ENCODE peak calls at places on chromosomes 2 and 18, in six cellular contexts. C, L, X, W, E and J are unnamed samples.

GRCh38 chr2:222424281-222424728 is at the start of gene SGPP2:
- DNase-seq in C (no peak), L (no peak), X (no peak), W (peak; percentile 21), E (no peak), J (no peak)

GRCh38 chr2:107025869-107026380 is 140.0 kb upstream of the ST6GAL2 start:
- DNase-seq in C (peak; percentile 72), L (peak; percentile 53), X (peak; percentile 92), W (no peak), E (no peak), J (no peak)

GRCh38 chr2:75608684-75609333 is 37.8 kb upstream of the MRPL19 start:
- DNase-seq in C (peak; percentile 77), L (peak; percentile 43), X (peak; percentile 63), W (peak; percentile 56), E (peak; percentile 8), J (no peak)

GRCh38 chr2:200383380-200384110 is 77.1 kb downstream of the SPATS2L start:
- DNase-seq in C (peak; percentile 49), L (peak; percentile 62), X (peak; percentile 70), W (no peak), E (no peak), J (no peak)

GRCh38 chr2:73984922-73985317 is 210 bp downstream of the TET3 start:
- DNase-seq in C (peak; percentile 43), L (no peak), X (no peak), W (peak; percentile 70), E (peak; percentile 42), J (no peak)

GRCh38 chr18:5646739-5647138 is 102.9 kb upstream of the EPB41L3 start:
- DNase-seq in C (peak; percentile 8), L (no peak), X (no peak), W (no peak), E (no peak), J (no peak)

GRCh38 chr2:7940120-7940386 is 741.8 kb upstream of the ID2 start:
- DNase-seq in C (no peak), L (no peak), X (no peak), W (no peak), E (no peak), J (no peak)

GRCh38 chr18:53864758-53865157 is 359.7 kb downstream of the MBD2 start:
- DNase-seq in C (no peak), L (peak; percentile 3), X (no peak), W (no peak), E (no peak), J (no peak)

GRCh38 chr2:106223347-106223746 is 29.2 kb upstream of the UXS1 start:
- DNase-seq in C (no peak), L (no peak), X (no peak), W (no peak), E (no peak), J (no peak)

GRCh38 chr18:845152-845819 is 33.2 kb upstream of the YES1 start:
- DNase-seq in C (peak; percentile 51), L (peak; percentile 56), X (peak; percentile 87), W (no peak), E (no peak), J (no peak)

GRCh38 chr2:239939736-239940483 is 85.2 kb downstream of the NDUFA10 start:
- DNase-seq in C (no peak), L (no peak), X (no peak), W (no peak), E (no peak), J (peak; percentile 48)

GRCh38 chr18:34794346-34794745 is 84.2 kb downstream of the DTNA start:
- DNase-seq in C (no peak), L (no peak), X (no peak), W (no peak), E (no peak), J (no peak)

GRCh38 chr18:58045265-58046086 is 1.4 kb downstream of the NEDD4L start:
- DNase-seq in C (peak; percentile 55), L (no peak), X (peak; percentile 29), W (peak; percentile 48), E (no peak), J (peak; percentile 69)